ENCODE peak calls at places on chromosomes 16 and 17, in five cellular contexts. P is IMR-90, G is neuronal stem cell, Z is mesendoderm, T is H9. V is an unnamed sample.
A peak's percentile ranks its signal among the peaks of the same experiment; 100 is the strongest.

GRCh38 chr17:82314721-82315605 is 2.4 kb downstream of the CD7 start:
- DNase-seq in P (no peak), G (no peak), Z (no peak), T (no peak), V (no peak)

GRCh38 chr16:4902038-4902437 is 34.9 kb downstream of the PPL start:
- DNase-seq in P (no peak), G (no peak), Z (no peak), T (no peak), V (no peak)

GRCh38 chr17:17151962-17152361 is 54.2 kb downstream of the PLD6 start:
- DNase-seq in P (peak; percentile 96), G (no peak), Z (no peak), T (no peak), V (peak; percentile 93)

GRCh38 chr17:66715745-66716156 is 119.2 kb upstream of the CACNG5 start:
- DNase-seq in P (peak; percentile 75), G (peak; percentile 56), Z (peak; percentile 85), T (peak; percentile 62), V (peak; percentile 71)

GRCh38 chr16:64242510-64242909 is 879.4 kb downstream of the CDH11 start:
- DNase-seq in P (no peak), G (no peak), Z (no peak), T (no peak), V (no peak)

GRCh38 chr17:81456798-81457197 is 55.8 kb downstream of the ACTG1 start:
- DNase-seq in P (no peak), G (no peak), Z (peak; percentile 21), T (no peak), V (no peak)

GRCh38 chr17:36545093-36545464 is 360 bp downstream of the GGNBP2 start:
- DNase-seq in P (no peak), G (no peak), Z (no peak), T (no peak), V (no peak)

GRCh38 chr17:39812466-39812865 is 51.6 kb downstream of the IKZF3 start:
- DNase-seq in P (no peak), G (no peak), Z (no peak), T (no peak), V (no peak)

GRCh38 chr17:16938496-16939270 is 33.2 kb downstream of the TNFRSF13B start:
- DNase-seq in P (no peak), G (no peak), Z (peak; percentile 34), T (peak; percentile 27), V (no peak)

GRCh38 chr16:66416981-66417700 is 10.0 kb upstream of the BEAN1 start:
- DNase-seq in P (peak; percentile 58), G (no peak), Z (no peak), T (no peak), V (peak; percentile 25)

GRCh38 chr17:21459536-21459935 is 83.4 kb downstream of the KCNJ12 start:
- DNase-seq in P (no peak), G (no peak), Z (no peak), T (no peak), V (no peak)

GRCh38 chr17:58427807-58428206 is 10.5 kb upstream of the RNF43 start:
- DNase-seq in P (no peak), G (no peak), Z (no peak), T (no peak), V (no peak)

GRCh38 chr17:27456681-27457404 is 595 bp downstream of the KSR1 start:
- DNase-seq in P (no peak), G (no peak), Z (no peak), T (no peak), V (no peak)

GRCh38 chr17:81713004-81713555 is 996 bp downstream of the SLC25A10 start:
- DNase-seq in P (no peak), G (no peak), Z (no peak), T (no peak), V (no peak)

DNA sequence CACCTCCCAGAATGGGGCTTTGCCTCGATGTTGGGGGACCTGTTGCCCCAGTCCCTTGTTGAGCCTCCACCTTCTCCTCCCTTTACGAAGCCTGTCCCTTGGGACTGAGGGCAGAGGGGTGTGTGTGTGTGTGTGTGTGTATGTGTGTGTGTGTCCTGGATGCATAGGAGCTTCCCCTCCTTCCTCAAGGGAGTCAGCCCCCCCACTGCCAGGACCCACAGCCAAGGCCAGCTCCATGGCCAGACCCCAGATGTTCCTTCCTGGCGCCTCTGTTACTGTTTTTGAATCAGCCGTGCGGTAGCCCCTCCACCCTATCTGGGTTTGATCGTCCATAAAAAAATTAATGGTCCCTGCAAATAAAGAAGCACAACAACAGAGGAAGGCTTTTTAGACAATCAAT is 17.7 kb upstream of the DOK4 start:
- DNase-seq in P (no peak), G (no peak), Z (no peak), T (no peak), V (no peak)
- H2AK5ac ChIP-seq in P (no peak overlapping the region), G (peak overlapping the region; percentile 37), Z (no peak overlapping the region), T (no peak overlapping the region), V (no peak overlapping the region)

GRCh38 chr16:280005-280421 is 378 bp upstream of the ARHGDIG start:
- DNase-seq in P (no peak), G (no peak), Z (no peak), T (no peak), V (no peak)

GRCh38 chr16:282491-282890 is 473 bp upstream of the PDIA2 start:
- DNase-seq in P (no peak), G (no peak), Z (no peak), T (no peak), V (no peak)

GRCh38 chr16:281660-282249 is 1.2 kb upstream of the PDIA2 start:
- DNase-seq in P (no peak), G (no peak), Z (no peak), T (no peak), V (no peak)

GRCh38 chr16:280552-280951 is at the start of gene ARHGDIG:
- DNase-seq in P (no peak), G (no peak), Z (no peak), T (no peak), V (no peak)

DNA sequence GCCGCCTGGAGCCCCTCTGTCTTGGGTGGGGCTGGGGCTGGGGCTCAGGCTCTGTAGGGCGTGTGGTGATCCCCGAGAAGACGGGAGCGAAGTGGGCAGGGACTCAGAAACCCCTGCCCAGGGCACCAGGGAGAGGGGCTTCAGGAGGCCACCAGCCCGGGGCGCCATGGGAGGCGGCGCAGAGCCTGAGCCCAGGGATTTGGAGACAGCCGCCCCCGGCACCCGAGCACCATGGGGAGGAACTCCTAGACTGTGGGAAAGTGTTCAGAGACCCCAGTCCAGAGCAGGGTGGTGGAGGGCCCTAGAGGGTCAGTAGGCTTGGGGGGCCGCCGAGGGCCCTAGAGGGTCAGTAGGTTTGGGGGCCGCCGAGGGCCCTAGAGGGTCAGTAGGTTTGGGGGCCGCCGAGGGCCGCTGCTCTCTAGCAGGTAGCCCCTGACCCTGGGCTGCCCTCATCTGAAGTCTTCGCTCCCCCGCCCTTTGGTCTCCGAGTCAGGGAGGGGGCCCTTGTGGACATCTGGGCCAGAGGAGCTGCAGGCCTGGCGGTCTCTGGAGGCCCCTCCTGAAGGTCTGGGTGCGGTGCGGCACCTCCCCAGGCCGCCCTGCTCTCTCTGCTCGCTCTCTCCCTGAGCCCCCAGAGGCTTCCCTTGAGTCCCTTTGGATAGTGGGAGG is 734 bp downstream of the ARHGDIG start:
- DNase-seq in P (no peak), G (no peak), Z (no peak), T (no peak), V (no peak)
- H3K4me2 ChIP-seq in P (no peak overlapping the region), G (peak overlapping the region; percentile 98), Z (no peak overlapping the region), T (no peak overlapping the region), V (peak overlapping the region; percentile 71)

GRCh38 chr16:49588061-49588460 is 214.5 kb downstream of the C16orf78 start:
- DNase-seq in P (no peak), G (no peak), Z (no peak), T (peak; percentile 7), V (no peak)
- H2BK120ac ChIP-seq in P (no peak overlapping the region), G (no peak overlapping the region), Z (no peak overlapping the region), T (no peak overlapping the region), V (no peak overlapping the region)

DNA sequence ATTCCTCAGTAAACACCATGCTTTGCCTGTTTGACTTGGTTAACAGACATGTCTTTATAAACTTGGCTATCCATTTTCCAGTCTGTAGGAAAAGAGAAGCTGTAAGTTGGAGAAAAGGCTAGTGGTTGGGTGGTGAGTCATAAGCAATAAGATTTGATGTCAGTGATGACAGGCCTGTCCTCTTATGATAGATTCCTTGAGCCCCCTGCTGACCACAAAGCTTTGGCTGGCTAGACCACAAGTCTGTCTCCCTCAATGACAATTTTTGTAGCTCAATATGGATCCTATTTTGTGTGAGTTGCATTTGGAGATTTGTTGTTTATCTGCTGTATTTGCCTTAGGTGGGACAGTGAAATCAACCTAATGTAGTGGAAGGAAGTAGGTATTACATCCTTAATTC is 67.6 kb downstream of the SIAH1 start:
- DNase-seq in P (peak; percentile 76), G (no peak), Z (peak; percentile 19), T (no peak), V (peak; percentile 80)
- H2AK5ac ChIP-seq in P (no peak overlapping the region), G (no peak overlapping the region), Z (no peak overlapping the region), T (no peak overlapping the region), V (no peak overlapping the region)

GRCh38 chr16:621526-622105 is 9.2 kb upstream of the WFIKKN1 start:
- DNase-seq in P (no peak), G (no peak), Z (no peak), T (no peak), V (no peak)

GRCh38 chr16:620700-621525 is 9.9 kb upstream of the WFIKKN1 start:
- DNase-seq in P (no peak), G (no peak), Z (no peak), T (peak; percentile 33), V (no peak)

GRCh38 chr16:624522-625401 is 6.0 kb upstream of the WFIKKN1 start:
- DNase-seq in P (no peak), G (no peak), Z (no peak), T (no peak), V (no peak)

GRCh38 chr16:625402-626173 is 5.2 kb upstream of the WFIKKN1 start:
- DNase-seq in P (no peak), G (no peak), Z (no peak), T (no peak), V (no peak)

GRCh38 chr16:622920-623280 is 7.9 kb upstream of the WFIKKN1 start:
- DNase-seq in P (no peak), G (no peak), Z (no peak), T (peak; percentile 43), V (no peak)
- H3K4me2 ChIP-seq in P (no peak overlapping the region), G (no peak overlapping the region), Z (no peak overlapping the region), T (no peak overlapping the region), V (no peak overlapping the region)

GRCh38 chr16:2155091-2156024 is at the start of gene TRAF7:
- DNase-seq in P (peak; percentile 100), G (peak; percentile 100), Z (peak; percentile 100), T (peak; percentile 100), V (peak; percentile 100)
- H2BK120ac ChIP-seq in P (peak within 1 kb of the TSS; percentile 47), G (no peak within 1 kb of the TSS), Z (no peak within 1 kb of the TSS), T (no peak within 1 kb of the TSS), V (peak within 1 kb of the TSS; percentile 81)